ENCODE peak calls at places on chromosomes 4 and X, in seven cellular contexts. N, F, D, W, B, Y and I are unnamed samples.
A peak's percentile ranks its signal among the peaks of the same experiment; 100 is the strongest.

GRCh38 chrX:19630776-19631707 is 115.7 kb upstream of the MAP3K15 start:
- DNase-seq in N (no peak), F (no peak), D (no peak), W (no peak), B (no peak), Y (no peak), I (peak; percentile 63)

GRCh38 chr4:2080429-2081300 is 21.5 kb downstream of the NAT8L start:
- DNase-seq in N (no peak), F (no peak), D (no peak), W (no peak), B (no peak), Y (no peak), I (no peak)

GRCh38 chrX:80334583-80334982 is 85.7 kb upstream of the TENT5D start:
- DNase-seq in N (no peak), F (no peak), D (no peak), W (no peak), B (no peak), Y (no peak), I (no peak)

GRCh38 chr4:187726485-187726884 is 269.1 kb upstream of the ZFP42 start:
- DNase-seq in N (no peak), F (no peak), D (no peak), W (no peak), B (no peak), Y (no peak), I (no peak)

GRCh38 chr4:5052726-5053425 is 1.6 kb downstream of the STK32B start:
- DNase-seq in N (no peak), F (peak; percentile 9), D (no peak), W (no peak), B (no peak), Y (no peak), I (no peak)

GRCh38 chrX:115560978-115561604 is at the start of gene PLS3:
- DNase-seq in N (no peak), F (peak; percentile 94), D (peak; percentile 93), W (no peak), B (peak; percentile 41), Y (peak; percentile 83), I (peak; percentile 86)

GRCh38 chr4:48575964-48576363 is 85.9 kb downstream of the ZAR1 start:
- DNase-seq in N (no peak), F (no peak), D (no peak), W (no peak), B (no peak), Y (peak; percentile 75), I (no peak)

GRCh38 chrX:133850414-133850813 is 135.0 kb downstream of the GPC3 start:
- DNase-seq in N (no peak), F (no peak), D (no peak), W (no peak), B (no peak), Y (no peak), I (no peak)

GRCh38 chr4:153176938-153177337 is 27.3 kb upstream of the TRIM2 start:
- DNase-seq in N (no peak), F (no peak), D (peak; percentile 44), W (no peak), B (no peak), Y (no peak), I (no peak)

GRCh38 chr4:34723606-34724005 is 1520.7 kb downstream of the ARAP2 start:
- DNase-seq in N (no peak), F (no peak), D (no peak), W (no peak), B (no peak), Y (no peak), I (no peak)

GRCh38 chr4:52588097-52588496 is 71.0 kb downstream of the USP46 start:
- DNase-seq in N (no peak), F (peak; percentile 23), D (peak; percentile 76), W (peak; percentile 55), B (peak; percentile 31), Y (peak; percentile 13), I (peak; percentile 60)

GRCh38 chr4:20618010-20618409 is 82.2 kb upstream of the PACRGL start:
- DNase-seq in N (no peak), F (no peak), D (no peak), W (no peak), B (no peak), Y (no peak), I (no peak)

GRCh38 chr4:86664959-86665358 is 70.8 kb downstream of the PTPN13 start:
- DNase-seq in N (no peak), F (no peak), D (peak; percentile 30), W (no peak), B (no peak), Y (peak; percentile 77), I (no peak)

GRCh38 chr4:25749150-25749794 is 93.6 kb downstream of the SLC34A2 start:
- DNase-seq in N (no peak), F (no peak), D (peak; percentile 16), W (no peak), B (no peak), Y (no peak), I (no peak)

GRCh38 chrX:109840585-109840984 is 107.5 kb upstream of the ACSL4 start:
- DNase-seq in N (no peak), F (peak; percentile 69), D (peak; percentile 16), W (peak; percentile 91), B (peak; percentile 26), Y (peak; percentile 95), I (no peak)

GRCh38 chr4:37735578-37735977 is 49.4 kb upstream of the RELL1 start:
- DNase-seq in N (no peak), F (no peak), D (no peak), W (peak; percentile 77), B (no peak), Y (no peak), I (no peak)

GRCh38 chr4:90318208-90318607 is 191.0 kb downstream of the CCSER1 start:
- DNase-seq in N (no peak), F (peak; percentile 38), D (no peak), W (no peak), B (no peak), Y (peak; percentile 90), I (no peak)

GRCh38 chrX:10415704-10416001 is 204.7 kb downstream of the MID1 start:
- DNase-seq in N (no peak), F (no peak), D (no peak), W (no peak), B (no peak), Y (peak; percentile 51), I (no peak)

GRCh38 chr4:69881173-69881773 is 21.3 kb upstream of the SULT1E1 start:
- DNase-seq in N (no peak), F (peak; percentile 40), D (peak; percentile 37), W (peak; percentile 47), B (peak; percentile 17), Y (peak; percentile 44), I (peak; percentile 41)

GRCh38 chrX:134971926-134972325 is 18.9 kb upstream of the SMIM10 start:
- DNase-seq in N (no peak), F (no peak), D (no peak), W (no peak), B (no peak), Y (peak; percentile 42), I (no peak)

GRCh38 chr4:74790652-74791051 is 3.7 kb downstream of the BTC start:
- DNase-seq in N (no peak), F (no peak), D (no peak), W (no peak), B (no peak), Y (no peak), I (no peak)